ENCODE peak calls at places on chromosomes 12 and 14, in four cellular contexts. S is K562, F is H1, K is GM12878. M is an unnamed sample.

GRCh38 chr14:102591372-102591943 is 991 bp upstream of the RCOR1 start:
- DNase-seq in F (peak; percentile 64), K (no peak), S (peak; percentile 42), M (no peak)

GRCh38 chr14:82667006-82667405 is 1133.4 kb upstream of the SEL1L start:
- DNase-seq in S (no peak), K (no peak), F (no peak), M (no peak)

GRCh38 chr12:121657305-121658008 is 12.0 kb downstream of the MORN3 start:
- DNase-seq in F (no peak), K (no peak), S (peak; percentile 52), M (no peak)

GRCh38 chr14:98512501-98513251 is 759.3 kb downstream of the BCL11B start:
- DNase-seq in K (no peak), F (no peak), S (no peak), M (no peak)

GRCh38 chr14:38505221-38506095 is 249.6 kb upstream of the CLEC14A start:
- DNase-seq in K (no peak), S (no peak), F (no peak), M (no peak)

GRCh38 chr12:6273209-6273928 is 37.1 kb upstream of the PLEKHG6 start:
- DNase-seq in K (no peak), F (no peak), S (no peak), M (no peak)

GRCh38 chr14:71751264-71751663 is 181.0 kb upstream of the RGS6 start:
- DNase-seq in S (peak; percentile 75), K (no peak), F (no peak), M (no peak)

GRCh38 chr12:118302053-118302452 is 70.7 kb downstream of the TAOK3 start:
- DNase-seq in F (no peak), S (no peak), K (no peak), M (no peak)

GRCh38 chr12:131608740-131609665 is 101.9 kb upstream of the SFSWAP start:
- DNase-seq in S (peak; percentile 78), F (peak; percentile 91), K (no peak), M (peak; percentile 21)

GRCh38 chr12:96078281-96078761 is 42.9 kb upstream of the LTA4H start:
- DNase-seq in K (no peak), F (no peak), S (no peak), M (no peak)

GRCh38 chr12:12645485-12645884 is 33.8 kb downstream of the CREBL2 start:
- DNase-seq in K (no peak), S (peak; percentile 35), F (no peak), M (peak; percentile 64)

GRCh38 chr12:93950321-93950720 is 198.1 kb upstream of the PLXNC1 start:
- DNase-seq in S (no peak), K (no peak), F (no peak), M (no peak)

GRCh38 chr12:19410211-19410610 is 29.1 kb upstream of the AEBP2 start:
- DNase-seq in K (no peak), F (no peak), S (no peak), M (no peak)

GRCh38 chr12:9667403-9667802 is 2.1 kb upstream of the CLEC2D start:
- DNase-seq in K (peak; percentile 72), F (no peak), S (no peak), M (no peak)

GRCh38 chr12:27709932-27710591 is 570 bp upstream of the MRPS35 start:
- DNase-seq in S (no peak), F (peak; percentile 47), K (peak; percentile 9), M (peak; percentile 66)

GRCh38 chr12:1050059-1050707 is 59.2 kb downstream of the ERC1 start:
- DNase-seq in K (no peak), F (no peak), S (peak; percentile 6), M (no peak)

GRCh38 chr12:131834798-131835615 is 6.8 kb downstream of the MMP17 start:
- DNase-seq in F (peak; percentile 40), K (no peak), S (no peak), M (no peak)

GRCh38 chr14:96424104-96424989 is 32.4 kb downstream of the AK7 start:
- DNase-seq in S (peak; percentile 67), K (peak; percentile 45), F (no peak), M (peak; percentile 71)

GRCh38 chr14:92471919-92472318 is 41.7 kb upstream of the RIN3 start:
- DNase-seq in S (no peak), K (no peak), F (peak; percentile 51), M (peak; percentile 73)

GRCh38 chr14:60648934-60649814 is at the start of gene SIX1:
- DNase-seq in K (no peak), F (peak; percentile 89), S (peak; percentile 69), M (peak; percentile 77)

GRCh38 chr14:74959596-74960180 is 4.3 kb upstream of the PGF start:
- DNase-seq in F (no peak), K (no peak), S (no peak), M (no peak)

DNA sequence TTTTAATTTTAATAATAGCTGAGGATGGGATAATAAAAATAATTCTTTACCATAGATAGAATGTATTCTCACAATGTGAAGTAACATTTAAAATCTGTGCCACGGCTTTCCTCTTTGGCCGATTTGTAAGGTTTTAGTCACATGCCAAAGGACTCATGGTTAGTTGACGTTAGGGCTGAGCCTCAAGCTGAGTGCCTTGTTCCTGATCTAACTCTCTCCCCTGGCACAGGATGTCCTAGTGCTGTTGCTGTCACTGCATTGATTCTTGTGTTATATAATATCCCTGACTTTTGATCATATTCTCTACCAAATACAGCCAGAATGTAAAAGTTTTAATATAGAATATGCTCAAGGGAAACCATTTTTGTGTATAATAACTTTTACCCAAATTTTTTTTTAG is 144.3 kb downstream of the PELI2 start:
- DNase-seq in F (no peak), K (no peak), S (no peak), M (no peak)
- TF ChIP-seq BRCA1 in F (no peak), K (no peak), S (no peak), M (no peak)

DNA sequence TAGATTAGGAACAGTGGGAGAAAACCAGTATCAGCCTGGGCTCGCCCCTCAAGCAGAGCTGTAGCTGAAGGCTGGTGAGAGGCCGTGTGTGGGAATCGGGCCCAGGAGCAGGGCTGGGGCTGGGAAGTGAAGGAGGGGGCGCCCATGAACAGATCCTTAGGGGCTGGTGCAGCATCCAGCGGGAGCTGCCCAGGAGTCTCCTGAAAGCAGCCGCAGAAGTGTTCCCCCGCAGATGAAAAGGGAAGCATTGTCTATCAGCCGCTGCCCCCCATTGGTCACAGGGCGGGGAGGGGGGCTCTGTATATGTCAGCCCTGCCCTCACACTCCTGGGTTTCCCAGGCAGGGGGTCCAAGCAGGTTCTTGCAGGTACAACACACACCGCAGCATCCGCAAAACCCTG is 15.6 kb upstream of the RFLNA start:
- DNase-seq in F (no peak), K (no peak), S (no peak), M (no peak)
- H3K4me1 ChIP-seq in F (peaks cover 2% of the 10 kb centered on the region), K (no peaks in the 10 kb centered on the region), S (peaks cover 2% of the 10 kb centered on the region), M (peaks cover 43% of the 10 kb centered on the region)

DNA sequence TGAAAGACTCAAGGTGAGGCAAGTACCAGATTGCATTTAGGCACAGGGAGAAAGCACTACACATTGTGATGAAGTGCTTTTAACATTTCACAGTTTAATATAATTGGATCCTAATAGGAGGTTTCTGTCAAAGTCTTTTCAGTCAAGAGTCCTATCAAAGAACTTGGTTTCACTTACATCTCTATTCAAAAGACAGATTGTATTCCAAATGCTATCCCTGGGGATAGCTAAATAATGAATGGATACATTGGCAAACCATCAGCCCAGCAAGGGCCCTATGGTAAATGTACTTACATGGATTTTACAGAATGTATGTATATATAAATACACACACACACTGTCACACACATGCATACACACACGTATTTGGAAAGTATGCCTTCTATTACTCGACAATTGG is 655.5 kb upstream of the FLRT2 start:
- DNase-seq in K (no peak), S (no peak), F (no peak), M (no peak)
- TF ChIP-seq BRCA1 in K (no peak), S (no peak), F (no peak), M (no peak)

DNA sequence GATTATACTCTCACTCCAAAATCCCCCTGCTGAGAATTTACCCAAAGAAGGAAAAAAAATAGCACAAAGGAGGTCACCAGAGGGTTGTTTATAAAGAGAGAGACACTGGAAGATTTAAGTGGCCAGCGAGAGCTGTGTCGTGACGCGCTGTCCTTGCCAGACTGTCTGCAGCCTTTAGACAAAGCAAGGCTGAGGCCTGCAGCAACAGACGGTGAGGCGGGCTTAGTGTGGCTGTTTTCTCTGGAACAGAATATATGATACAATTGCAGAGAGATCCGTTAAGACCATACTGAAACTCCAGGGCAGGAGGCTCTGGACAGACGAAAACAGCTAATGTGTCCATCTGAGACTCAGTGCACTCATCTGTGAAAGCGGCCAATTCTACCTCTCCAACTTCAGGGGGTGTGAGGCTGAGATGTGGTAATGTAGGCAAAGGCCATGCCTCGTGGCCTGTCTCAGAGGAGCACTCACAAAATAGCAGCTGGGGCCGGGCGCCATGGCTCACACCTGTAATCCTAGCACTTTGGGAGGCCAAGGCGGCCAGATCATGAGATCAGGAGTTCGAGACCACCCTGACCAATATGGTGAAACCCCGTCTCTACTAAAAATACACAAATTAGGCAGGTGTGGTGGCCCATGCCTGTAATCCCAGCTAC is 36.2 kb downstream of the ANAPC7 start:
- DNase-seq in K (no peak), F (no peak), S (no peak), M (no peak)
- H3K4me1 ChIP-seq in K (peaks cover 21% of the 10 kb centered on the region), F (no peaks in the 10 kb centered on the region), S (peaks cover 6% of the 10 kb centered on the region), M (peaks cover 30% of the 10 kb centered on the region)

GRCh38 chr12:58907326-58907855 is 12.9 kb downstream of the LRIG3 start:
- DNase-seq in S (no peak), F (no peak), K (no peak), M (no peak)
- TF ChIP-seq BRCA1 in S (no peak), F (no peak), K (no peak), M (no peak)

GRCh38 chr12:102461501-102461900 is 18.9 kb downstream of the IGF1 start:
- DNase-seq in K (no peak), S (no peak), F (no peak), M (no peak)
- H3K4me1 ChIP-seq in K (no peaks in the 10 kb centered on the region), S (no peaks in the 10 kb centered on the region), F (no peaks in the 10 kb centered on the region), M (no peaks in the 10 kb centered on the region)

M was measured in HepG2.